ENCODE peak calls at places on chromosome 12, in seven cellular contexts. G, U, S, Z, W, N and I are unnamed samples.

GRCh38 chr12:40622246-40622838 is 69.9 kb upstream of the CNTN1 start:
- DNase-seq in G (peak; percentile 43), U (peak; percentile 48), S (peak; percentile 90), Z (peak; percentile 31), W (no peak), N (peak; percentile 69), I (peak; percentile 70)

GRCh38 chr12:86698581-86698980 is 442.4 kb upstream of the MGAT4C start:
- DNase-seq in G (peak; percentile 42), U (no peak), S (no peak), Z (no peak), W (no peak), N (no peak), I (no peak)

GRCh38 chr12:119694111-119694510 is 26.2 kb downstream of the PRKAB1 start:
- DNase-seq in G (no peak), U (no peak), S (no peak), Z (no peak), W (no peak), N (no peak), I (no peak)

GRCh38 chr12:57229634-57230380 is at the start of gene SHMT2:
- DNase-seq in G (peak; percentile 95), U (peak; percentile 96), S (peak; percentile 99), Z (peak; percentile 97), W (peak; percentile 97), N (peak; percentile 100), I (peak; percentile 96)

GRCh38 chr12:7091660-7092228 is 501 bp downstream of the C1R start:
- DNase-seq in G (no peak), U (no peak), S (peak; percentile 57), Z (peak; percentile 73), W (peak; percentile 69), N (no peak), I (no peak)

GRCh38 chr12:95646781-95647184 is 95.5 kb upstream of the USP44 start:
- DNase-seq in G (peak; percentile 84), U (no peak), S (no peak), Z (no peak), W (no peak), N (no peak), I (peak; percentile 18)

GRCh38 chr12:97556201-97556824 is 93.7 kb downstream of the RMST start:
- DNase-seq in G (no peak), U (peak; percentile 68), S (peak; percentile 65), Z (peak; percentile 38), W (no peak), N (peak; percentile 31), I (peak; percentile 36)

GRCh38 chr12:62978768-62979167 is 43.8 kb upstream of the PPM1H start:
- DNase-seq in G (no peak), U (no peak), S (no peak), Z (no peak), W (no peak), N (no peak), I (no peak)

GRCh38 chr12:54016478-54016964 is 7.7 kb downstream of the HOXC8 start:
- DNase-seq in G (peak; percentile 11), U (no peak), S (peak; percentile 68), Z (no peak), W (peak; percentile 51), N (no peak), I (peak; percentile 75)

GRCh38 chr12:27960822-27961221 is 11.7 kb downstream of the PTHLH start:
- DNase-seq in G (no peak), U (no peak), S (no peak), Z (no peak), W (no peak), N (no peak), I (no peak)

GRCh38 chr12:109696485-109697269 is 16.9 kb upstream of the FAM222A start:
- DNase-seq in G (peak; percentile 16), U (no peak), S (no peak), Z (no peak), W (no peak), N (no peak), I (no peak)

GRCh38 chr12:559907-560455 is 100.2 kb downstream of the B4GALNT3 start:
- DNase-seq in G (no peak), U (no peak), S (no peak), Z (peak; percentile 17), W (no peak), N (no peak), I (no peak)

GRCh38 chr12:52645120-52645761 is 6.8 kb downstream of the KRT2 start:
- DNase-seq in G (no peak), U (no peak), S (peak; percentile 31), Z (no peak), W (no peak), N (no peak), I (no peak)

GRCh38 chr12:121713257-121714155 is 954 bp downstream of the TMEM120B start:
- DNase-seq in G (peak; percentile 36), U (no peak), S (no peak), Z (peak; percentile 61), W (peak; percentile 66), N (no peak), I (no peak)

GRCh38 chr12:113613414-113613813 is 141.7 kb upstream of the LHX5 start:
- DNase-seq in G (no peak), U (no peak), S (no peak), Z (no peak), W (no peak), N (no peak), I (no peak)

GRCh38 chr12:25023808-25024207 is 74.9 kb upstream of the BCAT1 start:
- DNase-seq in G (no peak), U (no peak), S (no peak), Z (no peak), W (no peak), N (no peak), I (no peak)

GRCh38 chr12:117020536-117021220 is 78.5 kb downstream of the TESC start:
- DNase-seq in G (no peak), U (no peak), S (peak; percentile 39), Z (no peak), W (no peak), N (no peak), I (no peak)

GRCh38 chr12:27025116-27025515 is 2.8 kb downstream of the MED21 start:
- DNase-seq in G (peak; percentile 15), U (no peak), S (no peak), Z (no peak), W (no peak), N (no peak), I (no peak)

GRCh38 chr12:118050972-118051910 is 9.7 kb downstream of the WSB2 start:
- DNase-seq in G (no peak), U (no peak), S (no peak), Z (no peak), W (peak; percentile 19), N (no peak), I (no peak)
- TF ChIP-seq CTCF in G (no peak), U (no peak), S (peak; percentile 42), Z (no peak), W (no peak), N (no peak), I (no peak)

GRCh38 chr12:78328524-78328923 is 497.8 kb downstream of the NAV3 start:
- DNase-seq in G (no peak), U (no peak), S (no peak), Z (no peak), W (no peak), N (no peak), I (no peak)

GRCh38 chr12:78331764-78332163 is 501.1 kb downstream of the NAV3 start:
- DNase-seq in G (no peak), U (no peak), S (no peak), Z (no peak), W (no peak), N (peak; percentile 17), I (no peak)

GRCh38 chr12:78330131-78330530 is 499.4 kb downstream of the NAV3 start:
- DNase-seq in G (no peak), U (no peak), S (no peak), Z (no peak), W (no peak), N (no peak), I (no peak)
- TF ChIP-seq CTCF in G (no peak), U (no peak), S (no peak), Z (no peak), W (no peak), N (no peak), I (no peak)

GRCh38 chr12:132748319-132748718 is 13.3 kb downstream of the ANKLE2 start:
- DNase-seq in G (no peak), U (peak; percentile 32), S (peak; percentile 60), Z (no peak), W (no peak), N (no peak), I (no peak)
- TF ChIP-seq CTCF in G (no peak), U (no peak), S (no peak), Z (no peak), W (no peak), N (no peak), I (no peak)

GRCh38 chr12:84875241-84875640 is 37.4 kb downstream of the SLC6A15 start:
- DNase-seq in G (no peak), U (no peak), S (no peak), Z (no peak), W (no peak), N (peak; percentile 79), I (no peak)
- TF ChIP-seq CTCF in G (no peak), U (no peak), S (no peak), Z (no peak), W (no peak), N (no peak), I (no peak)

GRCh38 chr12:2683283-2684025 is 111.3 kb upstream of the FKBP4 start:
- DNase-seq in G (peak; percentile 30), U (no peak), S (no peak), Z (no peak), W (no peak), N (no peak), I (no peak)

GRCh38 chr12:2679816-2680675 is 114.7 kb upstream of the FKBP4 start:
- DNase-seq in G (no peak), U (no peak), S (peak; percentile 49), Z (no peak), W (no peak), N (no peak), I (no peak)

GRCh38 chr12:2680676-2681039 is 114.1 kb upstream of the FKBP4 start:
- DNase-seq in G (no peak), U (no peak), S (no peak), Z (no peak), W (no peak), N (no peak), I (no peak)

GRCh38 chr12:2681426-2682205 is 113.2 kb upstream of the FKBP4 start:
- DNase-seq in G (no peak), U (no peak), S (peak; percentile 57), Z (no peak), W (no peak), N (peak; percentile 50), I (no peak)

DNA sequence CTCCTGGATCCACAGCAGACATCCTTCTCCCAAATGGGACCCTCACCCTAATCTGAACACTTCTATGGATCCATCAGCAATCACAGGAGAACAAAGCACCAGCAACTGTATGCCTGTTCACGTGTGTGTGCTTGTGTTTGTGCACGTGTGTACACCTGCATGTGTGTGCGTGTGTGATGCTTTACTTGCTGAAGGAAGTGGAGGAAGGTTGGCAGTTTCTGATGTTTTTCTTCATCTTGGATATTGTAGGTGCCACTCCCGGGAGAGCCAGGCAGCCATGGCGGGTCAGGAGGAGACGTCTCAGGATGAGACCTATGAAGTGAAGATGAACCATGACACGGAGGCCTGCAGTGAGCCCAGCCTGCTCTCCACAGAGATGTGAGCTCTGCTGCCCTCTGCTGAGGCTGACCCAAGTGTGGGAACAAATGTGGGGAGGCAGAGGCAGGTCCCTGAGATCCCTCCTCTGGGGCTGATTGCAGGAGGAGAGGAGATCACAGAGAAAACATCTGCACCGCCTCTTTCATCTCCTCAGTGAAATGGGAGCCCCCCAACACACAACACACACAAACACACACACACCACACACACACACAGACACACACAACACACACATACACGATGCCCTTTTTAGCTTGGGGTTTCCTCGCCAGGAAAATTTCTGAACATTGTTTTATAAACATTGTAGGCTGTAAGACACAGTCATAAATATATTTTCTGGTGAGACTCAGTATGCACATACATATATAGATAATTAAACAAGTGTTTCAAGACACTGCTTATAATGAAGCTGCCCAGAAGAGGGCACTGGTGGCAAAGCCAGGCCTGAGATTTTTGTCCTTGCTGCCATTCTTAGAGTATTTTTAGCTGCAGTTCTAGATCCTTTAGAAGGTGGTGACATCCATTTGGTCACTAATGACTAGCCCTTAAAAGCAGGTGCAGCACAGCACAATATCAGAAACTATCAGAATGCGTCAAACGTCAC is 112.2 kb upstream of the FKBP4 start:
- DNase-seq in G (peak; percentile 54), U (no peak), S (peak; percentile 94), Z (no peak), W (no peak), N (peak; percentile 78), I (peak; percentile 62)
- TF ChIP-seq CTCF in G (peak; percentile 59), U (peak; percentile 29), S (peak; percentile 87), Z (peak; percentile 41), W (peak; percentile 47), N (peak; percentile 59), I (peak; percentile 42)